ENCODE peak calls at places on chromosomes 2 and 18, in five cellular contexts. B is GM12865, V is amniotic stem cell, F is smooth muscle cell of the brain vasculature, U is AG04449. P is an unnamed sample.
A peak's percentile ranks its signal among the peaks of the same experiment; 100 is the strongest.

GRCh38 chr18:79510731-79511141 is 115.0 kb downstream of the NFATC1 start:
- DNase-seq in B (no peak), V (no peak), F (no peak), U (no peak), P (no peak)

GRCh38 chr2:197229509-197230458 is 80.8 kb downstream of the ANKRD44 start:
- DNase-seq in B (no peak), V (no peak), F (no peak), U (peak; percentile 17), P (peak; percentile 66)

GRCh38 chr2:65064728-65065552 is 8.7 kb downstream of the CEP68 start:
- DNase-seq in B (peak; percentile 90), V (peak; percentile 52), F (peak; percentile 82), U (peak; percentile 76), P (no peak)

GRCh38 chr2:178514664-178515063 is 34.4 kb downstream of the PLEKHA3 start:
- DNase-seq in B (peak; percentile 48), V (no peak), F (no peak), U (no peak), P (no peak)

GRCh38 chr2:51613-52012 is 5.3 kb upstream of the FAM110C start:
- DNase-seq in B (no peak), V (no peak), F (no peak), U (no peak), P (no peak)

GRCh38 chr2:125086313-125087184 is 1061.5 kb downstream of the CNTNAP5 start:
- DNase-seq in B (no peak), V (no peak), F (no peak), U (no peak), P (no peak)

GRCh38 chr2:151878655-151879563 is 50.7 kb upstream of the ARL5A start:
- DNase-seq in B (no peak), V (no peak), F (peak; percentile 13), U (no peak), P (peak; percentile 61)

GRCh38 chr2:404581-404980 is 116.7 kb upstream of the ALKAL2 start:
- DNase-seq in B (no peak), V (no peak), F (no peak), U (no peak), P (no peak)

GRCh38 chr2:232336241-232336736 is 42.3 kb upstream of the ALPP start:
- DNase-seq in B (no peak), V (no peak), F (no peak), U (no peak), P (no peak)

GRCh38 chr2:235087812-235088607 is 136.2 kb downstream of the SH3BP4 start:
- DNase-seq in B (no peak), V (no peak), F (no peak), U (no peak), P (no peak)

GRCh38 chr2:97662895-97663625 is 784 bp downstream of the ACTR1B start:
- DNase-seq in B (peak; percentile 84), V (peak; percentile 73), F (peak; percentile 32), U (peak; percentile 63), P (no peak)

GRCh38 chr18:64653068-64653467 is 504.2 kb upstream of the LINC00305 start:
- DNase-seq in B (no peak), V (no peak), F (no peak), U (no peak), P (no peak)

GRCh38 chr2:61006486-61007105 is 10.9 kb upstream of the PEX13 start:
- DNase-seq in B (no peak), V (no peak), F (no peak), U (no peak), P (no peak)

GRCh38 chr2:207334631-207335371 is 169.1 kb upstream of the KLF7 start:
- DNase-seq in B (peak; percentile 80), V (peak; percentile 91), F (peak; percentile 71), U (peak; percentile 96), P (peak; percentile 80)

GRCh38 chr2:229731916-229732315 is 17.6 kb upstream of the DNER start:
- DNase-seq in B (no peak), V (no peak), F (no peak), U (no peak), P (no peak)

GRCh38 chr18:79576686-79577351 is 102.8 kb upstream of the CTDP1 start:
- DNase-seq in B (no peak), V (no peak), F (no peak), U (no peak), P (no peak)

GRCh38 chr2:203135105-203135504 is 103.7 kb upstream of the CYP20A1 start:
- DNase-seq in B (no peak), V (no peak), F (no peak), U (no peak), P (no peak)

GRCh38 chr2:190838492-190838910 is 42.1 kb upstream of the GLS start:
- DNase-seq in B (no peak), V (peak; percentile 49), F (no peak), U (peak; percentile 64), P (peak; percentile 38)

GRCh38 chr18:28159055-28159454 is 17.9 kb downstream of the CDH2 start:
- DNase-seq in B (no peak), V (no peak), F (no peak), U (no peak), P (no peak)

GRCh38 chr2:51717318-51717717 is 685.4 kb upstream of the NRXN1 start:
- DNase-seq in B (no peak), V (peak; percentile 57), F (peak; percentile 41), U (peak; percentile 75), P (peak; percentile 11)

GRCh38 chr18:36321636-36322407 is 24.3 kb downstream of the FHOD3 start:
- DNase-seq in B (no peak), V (no peak), F (no peak), U (no peak), P (peak; percentile 38)

GRCh38 chr2:224278531-224278930 is 123.4 kb downstream of the FAM124B start:
- DNase-seq in B (no peak), V (no peak), F (no peak), U (peak; percentile 33), P (no peak)

GRCh38 chr18:35178260-35178659 is 62.6 kb upstream of the ZNF397 start:
- DNase-seq in B (no peak), V (no peak), F (no peak), U (no peak), P (no peak)

GRCh38 chr2:240961878-240962277 is 36.5 kb upstream of the SNED1 start:
- DNase-seq in B (no peak), V (no peak), F (no peak), U (no peak), P (no peak)

GRCh38 chr2:203399031-203399430 is 70.8 kb downstream of the ABI2 start:
- DNase-seq in B (no peak), V (no peak), F (no peak), U (no peak), P (no peak)

GRCh38 chr2:163751696-163752095 is 15.9 kb upstream of the FIGN start:
- DNase-seq in B (no peak), V (no peak), F (no peak), U (no peak), P (no peak)

GRCh38 chr2:141068053-141068682 is 1062.6 kb downstream of the LRP1B start:
- DNase-seq in B (no peak), V (no peak), F (no peak), U (no peak), P (no peak)

GRCh38 chr2:191064590-191064989 is 50.6 kb upstream of the STAT1 start:
- DNase-seq in B (no peak), V (no peak), F (no peak), U (no peak), P (no peak)

GRCh38 chr2:234212534-234212933 is 162.0 kb downstream of the SPP2 start:
- DNase-seq in B (no peak), V (no peak), F (no peak), U (no peak), P (no peak)

GRCh38 chr18:37006742-37007141 is 177.8 kb downstream of the KIAA1328 start:
- DNase-seq in B (peak; percentile 54), V (no peak), F (no peak), U (no peak), P (no peak)

GRCh38 chr18:23133860-23134779 is 1.2 kb upstream of the CABLES1 start:
- DNase-seq in B (peak; percentile 86), V (no peak), F (no peak), U (no peak), P (no peak)